ENCODE peak calls at places on chromosomes 16 and 17, in six cellular contexts. One of them, this sample, is unnamed.

GRCh38 chr17:41835800-41836549 is at the start of gene NT5C3B:
- DNase-seq in CD8-positive, alpha-beta memory T cell: peak; percentile 54
- DNase-seq in brain microvascular endothelial cell: no peak
- DNase-seq in CD4-positive, alpha-beta T cell: peak; percentile 54
- DNase-seq in hypothalamus: no peak
- DNase-seq in stimulated activated CD4-positive, alpha-beta T cell treated with anti-CD3 and anti-CD28 coated beads, Interleukin-4, amount 100 ng/mL, for 4 hours: peak; percentile 52
- DNase-seq in this sample: peak; percentile 70

GRCh38 chr17:77287432-77288068 is 146.8 kb downstream of the SEC14L1 start:
- DNase-seq in CD8-positive, alpha-beta memory T cell: no peak
- DNase-seq in brain microvascular endothelial cell: peak; percentile 85
- DNase-seq in CD4-positive, alpha-beta T cell: no peak
- DNase-seq in hypothalamus: no peak
- DNase-seq in stimulated activated CD4-positive, alpha-beta T cell treated with anti-CD3 and anti-CD28 coated beads, Interleukin-4, amount 100 ng/mL, for 4 hours: no peak
- DNase-seq in this sample: peak; percentile 82

GRCh38 chr17:6011241-6011640 is 58.9 kb upstream of the WSCD1 start:
- DNase-seq in CD8-positive, alpha-beta memory T cell: no peak
- DNase-seq in brain microvascular endothelial cell: no peak
- DNase-seq in CD4-positive, alpha-beta T cell: no peak
- DNase-seq in hypothalamus: no peak
- DNase-seq in stimulated activated CD4-positive, alpha-beta T cell treated with anti-CD3 and anti-CD28 coated beads, Interleukin-4, amount 100 ng/mL, for 4 hours: no peak
- DNase-seq in this sample: no peak

GRCh38 chr16:68229431-68230175 is 6.3 kb downstream of the ESRP2 start:
- DNase-seq in CD8-positive, alpha-beta memory T cell: peak; percentile 56
- DNase-seq in brain microvascular endothelial cell: peak; percentile 35
- DNase-seq in CD4-positive, alpha-beta T cell: peak; percentile 35
- DNase-seq in hypothalamus: no peak
- DNase-seq in stimulated activated CD4-positive, alpha-beta T cell treated with anti-CD3 and anti-CD28 coated beads, Interleukin-4, amount 100 ng/mL, for 4 hours: peak; percentile 37
- DNase-seq in this sample: no peak

GRCh38 chr16:78744099-78744498 is 644.6 kb downstream of the WWOX start:
- DNase-seq in CD8-positive, alpha-beta memory T cell: no peak
- DNase-seq in brain microvascular endothelial cell: no peak
- DNase-seq in CD4-positive, alpha-beta T cell: no peak
- DNase-seq in hypothalamus: no peak
- DNase-seq in stimulated activated CD4-positive, alpha-beta T cell treated with anti-CD3 and anti-CD28 coated beads, Interleukin-4, amount 100 ng/mL, for 4 hours: no peak
- DNase-seq in this sample: no peak

GRCh38 chr17:44363613-44364159 is at the start of gene FAM171A2:
- DNase-seq in CD8-positive, alpha-beta memory T cell: peak; percentile 71
- DNase-seq in brain microvascular endothelial cell: no peak
- DNase-seq in CD4-positive, alpha-beta T cell: peak; percentile 54
- DNase-seq in hypothalamus: no peak
- DNase-seq in stimulated activated CD4-positive, alpha-beta T cell treated with anti-CD3 and anti-CD28 coated beads, Interleukin-4, amount 100 ng/mL, for 4 hours: peak; percentile 50
- DNase-seq in this sample: peak; percentile 81

GRCh38 chr16:50680907-50681885 is at the start of gene SNX20:
- DNase-seq in CD8-positive, alpha-beta memory T cell: peak; percentile 76
- DNase-seq in brain microvascular endothelial cell: no peak
- DNase-seq in CD4-positive, alpha-beta T cell: peak; percentile 65
- DNase-seq in hypothalamus: no peak
- DNase-seq in stimulated activated CD4-positive, alpha-beta T cell treated with anti-CD3 and anti-CD28 coated beads, Interleukin-4, amount 100 ng/mL, for 4 hours: peak; percentile 69
- DNase-seq in this sample: no peak

GRCh38 chr17:1077536-1078061 is 80.7 kb downstream of the TIMM22 start:
- DNase-seq in CD8-positive, alpha-beta memory T cell: no peak
- DNase-seq in brain microvascular endothelial cell: no peak
- DNase-seq in CD4-positive, alpha-beta T cell: no peak
- DNase-seq in hypothalamus: no peak
- DNase-seq in stimulated activated CD4-positive, alpha-beta T cell treated with anti-CD3 and anti-CD28 coated beads, Interleukin-4, amount 100 ng/mL, for 4 hours: no peak
- DNase-seq in this sample: peak; percentile 38

GRCh38 chr17:78034429-78035091 is 76.1 kb downstream of the TNRC6C start:
- DNase-seq in CD8-positive, alpha-beta memory T cell: no peak
- DNase-seq in brain microvascular endothelial cell: peak; percentile 29
- DNase-seq in CD4-positive, alpha-beta T cell: no peak
- DNase-seq in hypothalamus: no peak
- DNase-seq in stimulated activated CD4-positive, alpha-beta T cell treated with anti-CD3 and anti-CD28 coated beads, Interleukin-4, amount 100 ng/mL, for 4 hours: no peak
- DNase-seq in this sample: no peak

GRCh38 chr16:86396918-86397317 is 113.4 kb upstream of the FOXF1 start:
- DNase-seq in CD8-positive, alpha-beta memory T cell: no peak
- DNase-seq in brain microvascular endothelial cell: peak; percentile 58
- DNase-seq in CD4-positive, alpha-beta T cell: no peak
- DNase-seq in hypothalamus: no peak
- DNase-seq in stimulated activated CD4-positive, alpha-beta T cell treated with anti-CD3 and anti-CD28 coated beads, Interleukin-4, amount 100 ng/mL, for 4 hours: no peak
- DNase-seq in this sample: no peak

GRCh38 chr16:27301236-27301861 is 12.4 kb upstream of the IL4R start:
- DNase-seq in CD8-positive, alpha-beta memory T cell: no peak
- DNase-seq in brain microvascular endothelial cell: no peak
- DNase-seq in CD4-positive, alpha-beta T cell: no peak
- DNase-seq in hypothalamus: no peak
- DNase-seq in stimulated activated CD4-positive, alpha-beta T cell treated with anti-CD3 and anti-CD28 coated beads, Interleukin-4, amount 100 ng/mL, for 4 hours: no peak
- DNase-seq in this sample: no peak

GRCh38 chr16:19164285-19164684 is 3.8 kb upstream of the SYT17 start:
- DNase-seq in CD8-positive, alpha-beta memory T cell: no peak
- DNase-seq in brain microvascular endothelial cell: no peak
- DNase-seq in CD4-positive, alpha-beta T cell: no peak
- DNase-seq in hypothalamus: no peak
- DNase-seq in stimulated activated CD4-positive, alpha-beta T cell treated with anti-CD3 and anti-CD28 coated beads, Interleukin-4, amount 100 ng/mL, for 4 hours: no peak
- DNase-seq in this sample: no peak

GRCh38 chr16:48203974-48204824 is 39.9 kb upstream of the LONP2 start:
- DNase-seq in CD8-positive, alpha-beta memory T cell: no peak
- DNase-seq in brain microvascular endothelial cell: no peak
- DNase-seq in CD4-positive, alpha-beta T cell: no peak
- DNase-seq in hypothalamus: no peak
- DNase-seq in stimulated activated CD4-positive, alpha-beta T cell treated with anti-CD3 and anti-CD28 coated beads, Interleukin-4, amount 100 ng/mL, for 4 hours: no peak
- DNase-seq in this sample: no peak

GRCh38 chr17:1769826-1770477 is 8.1 kb downstream of the SERPINF1 start:
- DNase-seq in CD8-positive, alpha-beta memory T cell: peak; percentile 32
- DNase-seq in brain microvascular endothelial cell: no peak
- DNase-seq in CD4-positive, alpha-beta T cell: no peak
- DNase-seq in hypothalamus: no peak
- DNase-seq in stimulated activated CD4-positive, alpha-beta T cell treated with anti-CD3 and anti-CD28 coated beads, Interleukin-4, amount 100 ng/mL, for 4 hours: no peak
- DNase-seq in this sample: no peak

GRCh38 chr16:17342031-17342430 is 128.7 kb downstream of the XYLT1 start:
- DNase-seq in CD8-positive, alpha-beta memory T cell: no peak
- DNase-seq in brain microvascular endothelial cell: no peak
- DNase-seq in CD4-positive, alpha-beta T cell: no peak
- DNase-seq in hypothalamus: no peak
- DNase-seq in stimulated activated CD4-positive, alpha-beta T cell treated with anti-CD3 and anti-CD28 coated beads, Interleukin-4, amount 100 ng/mL, for 4 hours: no peak
- DNase-seq in this sample: no peak

GRCh38 chr17:61280851-61281250 is 118.8 kb upstream of the TBX2 start:
- DNase-seq in CD8-positive, alpha-beta memory T cell: no peak
- DNase-seq in brain microvascular endothelial cell: no peak
- DNase-seq in CD4-positive, alpha-beta T cell: no peak
- DNase-seq in hypothalamus: no peak
- DNase-seq in stimulated activated CD4-positive, alpha-beta T cell treated with anti-CD3 and anti-CD28 coated beads, Interleukin-4, amount 100 ng/mL, for 4 hours: no peak
- DNase-seq in this sample: no peak

GRCh38 chr16:821751-822150 is 21.2 kb upstream of the GNG13 start:
- DNase-seq in CD8-positive, alpha-beta memory T cell: no peak
- DNase-seq in brain microvascular endothelial cell: no peak
- DNase-seq in CD4-positive, alpha-beta T cell: no peak
- DNase-seq in hypothalamus: no peak
- DNase-seq in stimulated activated CD4-positive, alpha-beta T cell treated with anti-CD3 and anti-CD28 coated beads, Interleukin-4, amount 100 ng/mL, for 4 hours: no peak
- DNase-seq in this sample: no peak

GRCh38 chr16:381788-382717 is at the start of gene PGAP6:
- DNase-seq in CD8-positive, alpha-beta memory T cell: peak; percentile 62
- DNase-seq in brain microvascular endothelial cell: no peak
- DNase-seq in CD4-positive, alpha-beta T cell: peak; percentile 61
- DNase-seq in hypothalamus: peak; percentile 25
- DNase-seq in stimulated activated CD4-positive, alpha-beta T cell treated with anti-CD3 and anti-CD28 coated beads, Interleukin-4, amount 100 ng/mL, for 4 hours: peak; percentile 53
- DNase-seq in this sample: peak; percentile 85

GRCh38 chr16:1812732-1813163 is 13.9 kb downstream of the HAGH start:
- DNase-seq in CD8-positive, alpha-beta memory T cell: peak; percentile 51
- DNase-seq in brain microvascular endothelial cell: peak; percentile 24
- DNase-seq in CD4-positive, alpha-beta T cell: peak; percentile 34
- DNase-seq in hypothalamus: no peak
- DNase-seq in stimulated activated CD4-positive, alpha-beta T cell treated with anti-CD3 and anti-CD28 coated beads, Interleukin-4, amount 100 ng/mL, for 4 hours: peak; percentile 56
- DNase-seq in this sample: no peak

GRCh38 chr17:34579017-34579946 is at the start of gene TMEM132E:
- DNase-seq in CD8-positive, alpha-beta memory T cell: no peak
- DNase-seq in brain microvascular endothelial cell: no peak
- DNase-seq in CD4-positive, alpha-beta T cell: no peak
- DNase-seq in hypothalamus: peak; percentile 21
- DNase-seq in stimulated activated CD4-positive, alpha-beta T cell treated with anti-CD3 and anti-CD28 coated beads, Interleukin-4, amount 100 ng/mL, for 4 hours: peak; percentile 8
- DNase-seq in this sample: no peak

GRCh38 chr17:57750109-57750845 is 5.2 kb upstream of the CCDC182 start:
- DNase-seq in CD8-positive, alpha-beta memory T cell: no peak
- DNase-seq in brain microvascular endothelial cell: no peak
- DNase-seq in CD4-positive, alpha-beta T cell: no peak
- DNase-seq in hypothalamus: no peak
- DNase-seq in stimulated activated CD4-positive, alpha-beta T cell treated with anti-CD3 and anti-CD28 coated beads, Interleukin-4, amount 100 ng/mL, for 4 hours: no peak
- DNase-seq in this sample: no peak

GRCh38 chr17:50308666-50309065 is 34.4 kb downstream of the TMEM92 start:
- DNase-seq in CD8-positive, alpha-beta memory T cell: no peak
- DNase-seq in brain microvascular endothelial cell: no peak
- DNase-seq in CD4-positive, alpha-beta T cell: no peak
- DNase-seq in hypothalamus: no peak
- DNase-seq in stimulated activated CD4-positive, alpha-beta T cell treated with anti-CD3 and anti-CD28 coated beads, Interleukin-4, amount 100 ng/mL, for 4 hours: no peak
- DNase-seq in this sample: no peak

GRCh38 chr16:51084074-51084928 is 66.8 kb downstream of the SALL1 start:
- DNase-seq in CD8-positive, alpha-beta memory T cell: no peak
- DNase-seq in brain microvascular endothelial cell: peak; percentile 1
- DNase-seq in CD4-positive, alpha-beta T cell: no peak
- DNase-seq in hypothalamus: no peak
- DNase-seq in stimulated activated CD4-positive, alpha-beta T cell treated with anti-CD3 and anti-CD28 coated beads, Interleukin-4, amount 100 ng/mL, for 4 hours: no peak
- DNase-seq in this sample: no peak

GRCh38 chr16:48676836-48677235 is 66.9 kb upstream of the N4BP1 start:
- DNase-seq in CD8-positive, alpha-beta memory T cell: no peak
- DNase-seq in brain microvascular endothelial cell: no peak
- DNase-seq in CD4-positive, alpha-beta T cell: no peak
- DNase-seq in hypothalamus: no peak
- DNase-seq in stimulated activated CD4-positive, alpha-beta T cell treated with anti-CD3 and anti-CD28 coated beads, Interleukin-4, amount 100 ng/mL, for 4 hours: no peak
- DNase-seq in this sample: no peak